ENCODE peak calls at places on chromosomes 6 and 20, in ten cellular contexts. M is Peyer's patch, G is A549, B is ovary, Q is stomach, S is adrenal gland, X is suprapubic skin, L is sigmoid colon, F is GM12878, T is HCT116. H is an unnamed sample.

GRCh38 chr20:23126281-23127061 is 40.3 kb upstream of the CD93 start:
- DNase-seq in M (no peak), G (no peak), B (no peak), Q (no peak), S (no peak), X (peak), L (peak), F (no peak), T (no peak), H (no peak)

GRCh38 chr20:50729925-50730764 is 1.2 kb upstream of the PARD6B start:
- DNase-seq in M (no peak), G (peak), B (no peak), Q (no peak), S (no peak), X (no peak), L (no peak), F (no peak), T (no peak), H (no peak)

GRCh38 chr20:9615766-9616454 is 101.5 kb downstream of the LAMP5 start:
- DNase-seq in M (no peak), G (no peak), B (no peak), Q (no peak), S (no peak), X (no peak), L (no peak), F (peak), T (no peak), H (no peak)

GRCh38 chr20:17538517-17539170 is 7.5 kb upstream of the BFSP1 start:
- DNase-seq in M (no peak), G (peak), B (no peak), Q (no peak), S (peak), X (no peak), L (no peak), F (peak), T (no peak), H (no peak)

GRCh38 chr20:59149678-59150504 is 13.7 kb upstream of the ZNF831 start:
- DNase-seq in M (peak), G (no peak), B (no peak), Q (no peak), S (peak), X (no peak), L (no peak), F (no peak), T (no peak), H (peak)

GRCh38 chr6:44105146-44105545 is 22.1 kb downstream of the MRPL14 start:
- DNase-seq in M (no peak), G (no peak), B (no peak), Q (no peak), S (no peak), X (no peak), L (no peak), F (no peak), T (no peak), H (peak)

GRCh38 chr20:32019156-32019510 is 8.9 kb downstream of the CCM2L start:
- DNase-seq in M (no peak), G (peak), B (no peak), Q (no peak), S (no peak), X (no peak), L (no peak), F (no peak), T (no peak), H (no peak)

GRCh38 chr20:25006431-25007167 is 14.0 kb upstream of the APMAP start:
- DNase-seq in M (peak), G (no peak), B (peak), Q (no peak), S (no peak), X (peak), L (peak), F (no peak), T (no peak), H (no peak)

GRCh38 chr6:163170294-163170883 is 244.1 kb upstream of the QKI start:
- DNase-seq in M (no peak), G (peak), B (no peak), Q (no peak), S (no peak), X (no peak), L (no peak), F (no peak), T (no peak), H (no peak)

GRCh38 chr20:25283221-25283951 is 35.5 kb downstream of the PYGB start:
- DNase-seq in M (no peak), G (no peak), B (peak), Q (peak), S (no peak), X (peak), L (peak), F (no peak), T (no peak), H (peak)

GRCh38 chr6:112802154-112802553 is 455.0 kb downstream of the RFPL4B start:
- DNase-seq in M (no peak), G (no peak), B (no peak), Q (no peak), S (no peak), X (no peak), L (no peak), F (no peak), T (no peak), H (no peak)

GRCh38 chr6:149938571-149939462 is 3.0 kb upstream of the ULBP2 start:
- DNase-seq in M (peak), G (no peak), B (no peak), Q (no peak), S (no peak), X (peak), L (no peak), F (peak), T (no peak), H (no peak)

GRCh38 chr20:11027224-11027623 is 353.4 kb upstream of the JAG1 start:
- DNase-seq in M (no peak), G (no peak), B (no peak), Q (no peak), S (no peak), X (no peak), L (no peak), F (no peak), T (no peak), H (no peak)

GRCh38 chr20:13671500-13672288 is 33.0 kb upstream of the TASP1 start:
- DNase-seq in M (no peak), G (no peak), B (no peak), Q (no peak), S (peak), X (no peak), L (no peak), F (no peak), T (no peak), H (peak)

GRCh38 chr6:123838612-123839279 is 35.1 kb downstream of the NKAIN2 start:
- DNase-seq in M (no peak), G (no peak), B (no peak), Q (no peak), S (no peak), X (no peak), L (no peak), F (no peak), T (no peak), H (no peak)

GRCh38 chr20:43392561-43392960 is 65.1 kb upstream of the SRSF6 start:
- DNase-seq in M (no peak), G (no peak), B (no peak), Q (no peak), S (no peak), X (no peak), L (no peak), F (no peak), T (no peak), H (no peak)

GRCh38 chr20:13552061-13552460 is 86.7 kb downstream of the TASP1 start:
- DNase-seq in M (no peak), G (peak), B (no peak), Q (no peak), S (no peak), X (no peak), L (no peak), F (no peak), T (no peak), H (no peak)

GRCh38 chr6:131379951-131380350 is 193.1 kb upstream of the ARG1 start:
- DNase-seq in M (no peak), G (no peak), B (no peak), Q (no peak), S (peak), X (no peak), L (no peak), F (no peak), T (no peak), H (no peak)

GRCh38 chr6:137970368-137970767 is 103.3 kb downstream of the TNFAIP3 start:
- DNase-seq in M (no peak), G (no peak), B (no peak), Q (no peak), S (no peak), X (no peak), L (no peak), F (no peak), T (no peak), H (no peak)

GRCh38 chr6:156425374-156425773 is 351.8 kb upstream of the ARID1B start:
- DNase-seq in M (no peak), G (no peak), B (no peak), Q (no peak), S (no peak), X (no peak), L (no peak), F (no peak), T (no peak), H (no peak)

GRCh38 chr20:59823860-59824259 is 109.6 kb downstream of the SYCP2 start:
- DNase-seq in M (no peak), G (no peak), B (no peak), Q (no peak), S (no peak), X (peak), L (no peak), F (no peak), T (no peak), H (no peak)

DNA sequence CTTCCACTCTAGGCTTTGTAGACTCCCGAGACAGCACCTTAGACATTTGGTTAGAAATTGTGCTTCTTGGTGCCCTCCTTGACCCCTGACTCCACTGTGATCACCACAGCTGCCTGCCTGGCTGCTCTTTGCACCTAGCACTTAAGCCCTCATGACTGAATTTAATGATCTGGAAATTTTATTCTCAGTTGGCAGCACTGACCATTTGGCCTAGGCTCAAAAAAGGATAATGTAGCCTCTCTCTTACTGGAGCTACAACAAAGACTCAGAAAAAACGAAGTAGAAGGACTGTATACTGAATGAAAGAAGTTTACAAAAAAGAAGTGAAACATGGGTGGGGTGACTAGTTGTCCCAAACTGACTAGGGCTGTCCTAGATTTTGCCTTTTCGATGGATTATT is 11.3 kb upstream of the ABRACL start:
- DNase-seq in M (no peak), G (no peak), B (no peak), Q (no peak), S (no peak), X (no peak), L (no peak), F (no peak), T (no peak), H (peak)
- TF ChIP-seq POLR2A in M (no peak), G (no peak), B (no peak), Q (no peak), S (no peak), X (no peak), L (no peak), F (no peak), T (no peak), H (no peak)

GRCh38 chr20:62381202-62381797 is 5.6 kb upstream of the RPS21 start:
- DNase-seq in M (no peak), G (peak), B (no peak), Q (no peak), S (peak), X (no peak), L (no peak), F (no peak), T (no peak), H (no peak)
- TF ChIP-seq POLR2A in M (no peak), G (no peak), B (no peak), Q (no peak), S (no peak), X (no peak), L (no peak), F (no peak), T (no peak), H (no peak)

GRCh38 chr6:37998366-37998765 is 178.8 kb downstream of the ZFAND3 start:
- DNase-seq in M (no peak), G (no peak), B (no peak), Q (no peak), S (no peak), X (no peak), L (no peak), F (no peak), T (no peak), H (no peak)
- TF ChIP-seq POLR2A in M (no peak), G (no peak), B (no peak), Q (no peak), S (no peak), X (no peak), L (no peak), F (no peak), T (no peak), H (no peak)

GRCh38 chr6:52788478-52788877 is 15.1 kb downstream of the GSTA1 start:
- DNase-seq in M (no peak), G (peak), B (no peak), Q (no peak), S (no peak), X (no peak), L (no peak), F (no peak), T (no peak), H (no peak)
- TF ChIP-seq POLR2A in M (no peak), G (no peak), B (no peak), Q (no peak), S (no peak), X (no peak), L (no peak), F (no peak), T (no peak), H (no peak)

DNA sequence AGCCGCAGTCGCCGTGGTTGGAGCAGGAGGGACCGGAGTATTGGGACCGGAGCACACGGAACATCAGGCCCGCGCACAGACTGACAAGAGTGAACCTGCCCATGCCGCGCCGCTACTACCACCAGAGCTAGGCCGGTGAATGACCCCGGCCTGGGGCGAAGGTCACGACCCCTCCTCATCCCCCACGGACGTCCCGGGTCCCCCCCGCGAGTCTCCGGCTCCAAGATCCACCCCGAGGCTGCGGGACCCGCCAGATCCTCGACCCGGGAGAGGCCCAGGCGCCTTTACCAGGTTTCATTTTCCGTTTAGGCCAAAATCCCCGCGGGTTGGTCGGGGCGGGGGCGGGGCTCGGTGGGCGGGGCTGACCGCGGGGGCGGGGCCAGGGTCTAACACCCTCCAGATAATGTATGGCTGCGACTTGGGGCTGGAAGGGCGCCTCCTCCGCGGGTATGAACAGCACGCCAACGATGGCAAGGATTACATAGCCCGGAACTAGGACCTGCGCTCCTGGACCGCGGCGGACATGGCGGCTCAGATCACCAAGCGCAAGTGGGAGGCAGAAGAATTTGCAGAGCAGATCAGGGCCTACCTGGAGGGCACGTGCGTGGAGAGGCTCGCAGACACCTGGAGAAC is 15.4 kb upstream of the HLA-A start:
- DNase-seq in M (no peak), G (peak), B (peak), Q (peak), S (peak), X (peak), L (peak), F (no peak), T (no peak), H (peak)
- TF ChIP-seq POLR2A in M (peak), G (no peak), B (peak), Q (no peak), S (no peak), X (no peak), L (peak), F (peak), T (no peak), H (peak)

DNA sequence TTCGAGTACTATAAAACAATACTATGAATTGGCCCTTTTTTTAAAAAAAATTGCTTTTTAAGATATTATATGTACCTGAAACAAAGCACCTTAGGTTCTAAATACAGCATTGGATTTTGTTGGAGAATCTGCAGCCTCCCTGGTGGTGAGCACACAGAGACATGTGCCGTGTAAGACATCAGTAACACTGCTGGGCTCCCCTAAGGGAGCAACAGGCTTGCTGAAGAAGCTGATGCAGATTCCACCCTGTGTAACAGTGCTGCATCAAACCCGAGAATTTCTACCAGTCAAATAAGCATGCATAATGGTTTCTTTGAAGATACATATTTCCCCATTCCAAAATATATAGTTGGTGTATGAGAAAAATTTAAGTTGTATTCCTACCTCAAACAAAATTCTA is 17.4 kb downstream of the KIAA1586 start:
- DNase-seq in M (no peak), G (no peak), B (no peak), Q (no peak), S (no peak), X (no peak), L (no peak), F (no peak), T (no peak), H (no peak)
- TF ChIP-seq POLR2A in M (no peak), G (no peak), B (no peak), Q (no peak), S (no peak), X (no peak), L (no peak), F (no peak), T (no peak), H (no peak)

GRCh38 chr6:129679758-129680157 is 30.2 kb downstream of the ARHGAP18 start:
- DNase-seq in M (no peak), G (peak), B (no peak), Q (no peak), S (no peak), X (no peak), L (no peak), F (no peak), T (no peak), H (no peak)
- TF ChIP-seq POLR2A in M (no peak), G (no peak), B (no peak), Q (no peak), S (no peak), X (no peak), L (no peak), F (no peak), T (no peak), H (no peak)

GRCh38 chr6:135434095-135434494 is 63.4 kb downstream of the AHI1 start:
- DNase-seq in M (no peak), G (no peak), B (no peak), Q (no peak), S (no peak), X (no peak), L (no peak), F (no peak), T (no peak), H (no peak)
- TF ChIP-seq POLR2A in M (no peak), G (no peak), B (no peak), Q (no peak), S (no peak), X (no peak), L (no peak), F (no peak), T (no peak), H (no peak)

GRCh38 chr6:72969666-72970065 is 255.6 kb downstream of the KHDC1L start:
- DNase-seq in M (no peak), G (no peak), B (no peak), Q (no peak), S (no peak), X (no peak), L (no peak), F (no peak), T (no peak), H (no peak)
- TF ChIP-seq POLR2A in M (no peak), G (no peak), B (no peak), Q (no peak), S (no peak), X (no peak), L (no peak), F (no peak), T (no peak), H (no peak)

H was measured in uterus.